ENCODE peak calls at places on chromosomes 12 and 14, in eight cellular contexts. W is prostate gland; D is ovary; E is transverse colon; I is effector memory CD4-positive, alpha-beta T cell; A is fibroblast of lung; Y is K562; V is GM23248. S is an unnamed sample. For H3K27me3, the result is how much of the 10 kb centered on the place peaks cover.

GRCh38 chr12:92041742-92042141 is 103.9 kb downstream of the BTG1 start:
- DNase-seq in W (no peak), D (no peak), E (no peak), I (no peak), A (no peak), Y (no peak), V (no peak), S (no peak)

GRCh38 chr12:110453569-110454296 is 3.6 kb upstream of the ARPC3 start:
- DNase-seq in W (no peak), D (no peak), E (no peak), I (no peak), A (no peak), Y (no peak), V (no peak), S (no peak)

GRCh38 chr14:52455291-52456088 is 96.8 kb downstream of the TXNDC16 start:
- DNase-seq in W (no peak), D (no peak), E (no peak), I (no peak), A (peak), Y (no peak), V (peak), S (no peak)

GRCh38 chr12:105289114-105289904 is 41.2 kb upstream of the C12orf75 start:
- DNase-seq in W (no peak), D (no peak), E (no peak), I (no peak), A (no peak), Y (no peak), V (peak), S (no peak)

GRCh38 chr12:3933074-3933818 is 60.0 kb upstream of the PARP11 start:
- DNase-seq in W (no peak), D (no peak), E (no peak), I (no peak), A (no peak), Y (no peak), V (no peak), S (no peak)

GRCh38 chr14:99234982-99235491 is 37.0 kb downstream of the BCL11B start:
- DNase-seq in W (no peak), D (no peak), E (no peak), I (peak), A (no peak), Y (no peak), V (no peak), S (no peak)

GRCh38 chr12:128076188-128076587 is 190.8 kb upstream of the TMEM132C start:
- DNase-seq in W (no peak), D (no peak), E (no peak), I (no peak), A (no peak), Y (no peak), V (peak), S (no peak)

GRCh38 chr14:103763730-103764488 is 48.3 kb downstream of the ZFYVE21 start:
- DNase-seq in W (no peak), D (no peak), E (no peak), I (no peak), A (no peak), Y (no peak), V (no peak), S (peak)

GRCh38 chr14:47269788-47270492 is 405.5 kb downstream of the MDGA2 start:
- DNase-seq in W (no peak), D (no peak), E (no peak), I (no peak), A (peak), Y (no peak), V (peak), S (no peak)

GRCh38 chr12:120225200-120225558 is 24.3 kb upstream of the RPLP0 start:
- DNase-seq in W (no peak), D (no peak), E (peak), I (no peak), A (no peak), Y (no peak), V (no peak), S (no peak)

GRCh38 chr12:29610473-29611174 is 113.1 kb upstream of the OVCH1 start:
- DNase-seq in W (peak), D (no peak), E (no peak), I (no peak), A (peak), Y (no peak), V (peak), S (no peak)

GRCh38 chr12:114481200-114481535 is 75.2 kb upstream of the TBX5 start:
- DNase-seq in W (no peak), D (no peak), E (no peak), I (no peak), A (no peak), Y (no peak), V (peak), S (no peak)
- H3K27me3 ChIP-seq in W (under half), D (under half), E (half or more), I (under half), A (under half), Y (under half), V (under half), S (under half)

DNA sequence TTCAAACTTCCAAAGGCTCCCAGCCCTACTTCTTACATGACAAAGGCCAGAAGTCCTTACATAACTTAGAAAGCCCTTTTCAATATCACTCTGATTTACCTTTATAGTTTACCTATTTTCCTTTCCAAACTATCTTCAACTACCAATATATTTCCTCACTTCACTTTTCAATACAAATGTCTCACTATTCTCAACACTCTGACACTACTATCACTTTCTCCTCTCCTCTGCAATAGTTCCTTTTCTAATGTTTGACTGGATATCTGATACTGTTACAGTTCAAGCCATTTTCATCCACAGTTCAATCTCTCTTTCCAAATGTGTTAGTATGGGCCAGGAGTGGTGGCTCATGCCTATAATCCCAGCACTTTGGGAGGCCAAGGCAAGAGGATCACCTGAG is 3.3 kb downstream of the SARNP start:
- DNase-seq in W (no peak), D (no peak), E (no peak), I (no peak), A (no peak), Y (no peak), V (no peak), S (no peak)
- H3K4me3 ChIP-seq in W (no peak), D (no peak), E (no peak), I (no peak), A (no peak), Y (no peak), V (no peak), S (no peak)

GRCh38 chr12:11756022-11756421 is 106.5 kb downstream of the ETV6 start:
- DNase-seq in W (no peak), D (no peak), E (no peak), I (no peak), A (no peak), Y (no peak), V (no peak), S (no peak)
- H3K27me3 ChIP-seq in W (under half), D (under half), E (under half), I (under half), A (under half), Y (under half), V (under half), S (under half)

GRCh38 chr14:100709252-100709955 is 17.3 kb upstream of the DLK1 start:
- DNase-seq in W (no peak), D (peak), E (no peak), I (no peak), A (peak), Y (no peak), V (peak), S (no peak)

GRCh38 chr14:100708349-100709217 is 18.1 kb upstream of the DLK1 start:
- DNase-seq in W (no peak), D (peak), E (peak), I (no peak), A (peak), Y (no peak), V (peak), S (no peak)

GRCh38 chr14:100706860-100707259 is 19.8 kb upstream of the DLK1 start:
- DNase-seq in W (no peak), D (no peak), E (no peak), I (no peak), A (no peak), Y (no peak), V (no peak), S (no peak)

GRCh38 chr14:100703574-100704220 is 23.0 kb upstream of the DLK1 start:
- DNase-seq in W (peak), D (no peak), E (no peak), I (no peak), A (no peak), Y (no peak), V (no peak), S (no peak)

DNA sequence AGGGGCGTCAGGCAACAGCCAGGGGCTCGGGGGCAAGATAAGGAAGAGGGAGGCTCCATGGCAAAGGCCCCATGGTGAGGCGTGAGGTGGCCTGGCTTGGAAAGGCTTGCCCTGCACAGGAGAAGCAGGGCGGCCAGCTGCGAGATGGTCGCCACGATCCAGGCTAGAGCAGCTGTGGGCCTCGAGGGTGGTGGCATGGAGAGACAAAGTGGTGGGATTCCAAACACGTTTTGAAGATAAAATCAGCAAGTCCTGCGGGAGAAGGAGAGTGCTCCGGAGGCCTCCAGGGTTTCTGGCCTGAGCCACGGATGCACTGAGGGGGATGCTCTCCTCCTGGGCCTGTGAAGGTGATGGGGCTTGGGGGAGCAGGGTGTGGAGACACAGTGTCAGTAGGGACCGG is 20.5 kb upstream of the DLK1 start:
- DNase-seq in W (no peak), D (no peak), E (no peak), I (no peak), A (no peak), Y (no peak), V (no peak), S (no peak)
- H3K4me3 ChIP-seq in W (no peak), D (no peak), E (no peak), I (no peak), A (no peak), Y (no peak), V (no peak), S (no peak)

DNA sequence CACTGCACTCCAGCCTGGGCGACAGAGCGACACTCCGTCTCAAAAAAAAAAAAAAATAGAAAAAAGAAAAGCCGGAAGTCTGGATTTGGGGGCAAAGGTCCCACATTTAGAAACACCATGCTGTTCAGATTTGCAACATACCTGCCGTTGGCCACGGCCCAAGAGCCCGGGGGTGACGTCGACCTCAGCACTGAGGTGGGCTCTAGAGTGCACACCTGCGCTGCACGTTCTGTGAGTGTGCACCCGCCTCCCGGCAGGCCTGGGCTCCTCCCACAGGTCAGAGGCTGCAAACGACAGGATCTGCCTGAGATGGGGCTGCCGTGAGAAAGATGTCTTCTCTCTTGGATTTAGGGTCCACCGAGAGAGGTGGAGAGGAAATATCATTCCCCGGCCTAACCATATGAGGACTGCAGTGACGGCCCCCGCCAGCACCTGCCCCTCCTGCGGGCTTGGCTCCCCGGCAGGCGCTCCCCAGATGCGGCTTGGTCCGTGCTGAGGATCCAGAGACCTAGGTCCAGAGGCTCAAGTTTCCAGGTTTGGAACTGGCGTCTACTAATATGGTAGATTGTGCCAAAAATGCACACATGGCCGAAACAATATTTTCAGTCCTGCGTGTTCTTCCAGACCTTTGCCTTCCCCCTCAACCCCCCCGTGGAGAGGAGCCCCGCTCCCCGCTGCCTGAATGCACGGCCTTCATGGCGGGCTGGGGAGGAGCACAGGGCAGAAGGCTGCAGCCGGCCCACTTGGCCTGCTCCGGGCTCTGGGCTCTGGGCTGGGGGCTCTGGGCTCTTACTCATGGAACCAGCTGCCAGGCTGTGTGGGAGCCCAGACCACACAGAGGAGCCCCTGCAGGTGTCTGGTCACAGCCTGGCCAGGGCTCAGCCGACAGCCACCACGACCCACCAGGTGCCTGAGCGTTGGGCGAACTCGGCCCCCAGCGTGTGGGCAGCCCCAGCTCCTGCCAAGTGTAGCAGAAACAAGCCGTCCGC is 58.8 kb upstream of the FBRSL1 start:
- DNase-seq in W (no peak), D (no peak), E (peak), I (no peak), A (no peak), Y (no peak), V (no peak), S (no peak)
- H3K27me3 ChIP-seq in W (under half), D (under half), E (under half), I (under half), A (under half), Y (half or more), V (under half), S (under half)

GRCh38 chr12:6745751-6746525 is 7.0 kb downstream of the MLF2 start:
- DNase-seq in W (no peak), D (no peak), E (no peak), I (no peak), A (no peak), Y (no peak), V (peak), S (no peak)
- H3K4me3 ChIP-seq in W (no peak), D (no peak), E (no peak), I (no peak), A (no peak), Y (no peak), V (no peak), S (no peak)

DNA sequence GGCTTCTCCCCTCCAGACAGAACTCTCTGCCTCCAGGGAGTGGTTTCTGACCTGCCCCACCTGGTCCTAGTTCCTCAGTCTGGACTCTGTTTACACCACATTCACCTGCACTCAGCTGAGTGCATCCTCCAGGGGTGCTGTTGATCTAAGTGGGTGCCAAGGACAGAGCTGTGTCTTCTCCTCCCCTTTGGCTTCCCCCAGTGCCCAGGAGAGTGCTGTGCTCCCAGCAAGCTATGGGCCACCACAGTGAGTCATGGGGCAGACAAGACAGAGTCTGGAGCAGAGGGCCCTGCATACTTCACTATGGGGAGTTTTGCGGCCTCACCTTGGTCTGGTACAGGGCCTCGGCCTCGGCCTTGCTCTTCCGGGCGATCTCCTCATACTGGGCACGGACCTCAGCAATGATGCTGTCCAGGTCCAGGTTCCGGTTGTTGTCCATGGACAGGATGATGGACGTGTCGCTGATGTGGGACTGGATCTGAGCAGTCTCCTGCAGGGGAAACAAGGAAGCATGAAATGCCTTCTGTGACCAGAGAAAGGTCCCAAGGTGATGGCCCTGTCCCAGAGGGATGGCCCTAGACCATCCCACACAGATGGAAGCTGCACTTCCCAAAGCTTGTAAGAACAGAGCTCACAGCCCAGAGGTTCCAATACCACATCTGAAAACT is 4.9 kb downstream of the KRT73 start:
- DNase-seq in W (no peak), D (no peak), E (no peak), I (no peak), A (no peak), Y (no peak), V (no peak), S (no peak)
- H3K27me3 ChIP-seq in W (under half), D (under half), E (under half), I (under half), A (under half), Y (under half), V (under half), S (under half)

GRCh38 chr12:49347307-49348237 is 884 bp downstream of the DNAJC22 start:
- DNase-seq in W (peak), D (peak), E (peak), I (peak), A (peak), Y (peak), V (peak), S (peak)
- H3K4me3 ChIP-seq in W (peak), D (peak), E (no peak), I (peak), A (peak), Y (peak), V (peak), S (peak)

GRCh38 chr14:60641722-60642269 is 7.5 kb downstream of the SIX1 start:
- DNase-seq in W (no peak), D (no peak), E (no peak), I (no peak), A (no peak), Y (no peak), V (no peak), S (no peak)

GRCh38 chr14:60642270-60642789 is 6.9 kb downstream of the SIX1 start:
- DNase-seq in W (no peak), D (no peak), E (no peak), I (no peak), A (peak), Y (no peak), V (no peak), S (no peak)

GRCh38 chr14:60645191-60645590 is 4.1 kb downstream of the SIX1 start:
- DNase-seq in W (no peak), D (no peak), E (no peak), I (no peak), A (no peak), Y (no peak), V (peak), S (no peak)

GRCh38 chr14:60642790-60643397 is 6.4 kb downstream of the SIX1 start:
- DNase-seq in W (no peak), D (no peak), E (no peak), I (no peak), A (no peak), Y (no peak), V (no peak), S (no peak)

DNA sequence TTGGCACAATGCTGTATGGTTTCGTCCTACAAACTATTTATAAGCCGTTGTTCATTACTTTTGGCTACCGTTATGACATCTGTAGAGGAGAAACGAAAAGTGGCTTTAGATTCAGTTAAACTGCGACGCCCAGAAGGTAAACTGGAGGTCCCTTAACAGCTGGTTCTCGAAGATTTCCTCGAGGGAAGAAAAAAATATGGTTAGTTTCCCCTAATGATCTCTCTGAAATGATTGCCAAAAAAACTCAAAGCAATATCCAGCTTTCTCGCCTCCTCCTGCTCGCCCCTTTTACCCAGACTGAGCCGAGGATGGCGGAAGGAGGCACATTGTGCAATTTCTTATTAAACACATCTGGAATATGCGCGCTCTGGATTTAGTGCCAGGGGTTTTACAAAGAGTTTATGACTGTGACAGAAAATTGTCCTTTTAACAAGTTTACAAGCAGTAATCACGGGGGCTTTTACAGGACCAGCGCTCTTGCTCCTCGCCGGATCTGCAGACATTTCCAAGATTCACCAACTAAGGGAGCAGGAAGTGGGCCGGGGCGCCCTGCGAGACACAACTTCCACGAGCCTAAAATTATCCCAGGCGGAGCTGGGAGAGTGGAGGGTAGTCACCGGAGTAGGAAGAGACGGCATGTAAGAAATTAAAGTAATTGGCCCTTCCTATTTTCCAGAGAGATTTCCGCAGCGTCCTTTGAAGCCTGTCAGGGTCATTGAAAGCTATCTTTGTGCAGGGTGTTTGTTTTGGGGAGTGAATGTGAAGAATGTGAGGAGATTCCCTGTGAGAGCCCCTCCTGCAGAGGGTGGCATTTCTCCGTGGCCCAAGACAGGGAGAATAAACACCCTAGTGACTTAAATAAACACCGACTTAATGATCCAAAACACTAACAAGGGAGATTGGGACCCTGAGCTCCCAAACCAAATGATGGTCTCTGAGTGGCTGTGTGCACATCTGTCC is 5.6 kb downstream of the SIX1 start:
- DNase-seq in W (peak), D (no peak), E (no peak), I (no peak), A (peak), Y (no peak), V (peak), S (no peak)
- H3K27me3 ChIP-seq in W (under half), D (under half), E (half or more), I (half or more), A (under half), Y (under half), V (under half), S (under half)

S was measured in GM06990.